ENCODE peak calls at places on chromosomes 4 and X, in ten cellular contexts. J is coronary artery; N is IMR-90; V is mesenchymal stem cell; R is uterus; X is CD8-positive, alpha-beta memory T cell; E is right atrium auricular region; H is Karpas-422; M is Panc1; P is Peyer's patch. C is an unnamed sample.
A peak's percentile ranks its signal among the peaks of the same experiment; 100 is the strongest.

GRCh38 chr4:43411226-43411625 is 518.7 kb downstream of the GRXCR1 start:
- DNase-seq in J (no peak), N (peak; percentile 81), V (peak; percentile 12), R (no peak), X (no peak), E (no peak), H (no peak), M (no peak), P (no peak), C (no peak)

GRCh38 chrX:70434352-70434866 is 10.2 kb upstream of the DLG3 start:
- DNase-seq in J (peak; percentile 89), N (peak; percentile 71), V (peak; percentile 82), R (peak; percentile 88), X (no peak), E (peak; percentile 85), H (peak; percentile 91), M (peak; percentile 41), P (peak; percentile 91), C (peak; percentile 80)

GRCh38 chrX:69016220-69016941 is 148.9 kb downstream of the PJA1 start:
- DNase-seq in J (peak; percentile 65), N (no peak), V (no peak), R (peak; percentile 50), X (no peak), E (peak; percentile 52), H (no peak), M (no peak), P (no peak), C (no peak)

GRCh38 chr4:149176019-149176418 is 639.6 kb downstream of the IQCM start:
- DNase-seq in J (no peak), N (no peak), V (no peak), R (no peak), X (no peak), E (no peak), H (no peak), M (no peak), P (peak; percentile 47), C (no peak)

GRCh38 chrX:10756365-10756915 is 136.1 kb upstream of the MID1 start:
- DNase-seq in J (no peak), N (peak; percentile 92), V (peak; percentile 82), R (peak; percentile 28), X (no peak), E (no peak), H (no peak), M (no peak), P (no peak), C (no peak)

GRCh38 chrX:97399400-97399799 is 515.7 kb downstream of the RPA4 start:
- DNase-seq in J (no peak), N (peak; percentile 81), V (peak; percentile 75), R (no peak), X (no peak), E (no peak), H (peak; percentile 72), M (no peak), P (no peak), C (no peak)

GRCh38 chr4:58225460-58225859 is 1115.3 kb upstream of the IGFBP7 start:
- DNase-seq in J (no peak), N (no peak), V (no peak), R (no peak), X (no peak), E (no peak), H (no peak), M (no peak), P (no peak), C (no peak)

GRCh38 chr4:69058410-69059059 is 37.7 kb upstream of the UGT2B7 start:
- DNase-seq in J (no peak), N (no peak), V (no peak), R (no peak), X (no peak), E (no peak), H (no peak), M (no peak), P (no peak), C (no peak)

GRCh38 chr4:186778134-186778533 is 54.5 kb upstream of the FAT1 start:
- DNase-seq in J (no peak), N (no peak), V (no peak), R (no peak), X (no peak), E (no peak), H (no peak), M (no peak), P (no peak), C (no peak)

GRCh38 chrX:44400588-44400987 is 57.1 kb upstream of the EFHC2 start:
- DNase-seq in J (no peak), N (peak; percentile 96), V (peak; percentile 60), R (no peak), X (no peak), E (no peak), H (no peak), M (peak; percentile 69), P (no peak), C (no peak)

GRCh38 chrX:134171661-134172587 is 65.1 kb upstream of the CCDC160 start:
- DNase-seq in J (no peak), N (no peak), V (peak; percentile 6), R (no peak), X (peak; percentile 31), E (no peak), H (no peak), M (no peak), P (peak; percentile 37), C (peak; percentile 38)

GRCh38 chr4:44493924-44494323 is 45.3 kb upstream of the KCTD8 start:
- DNase-seq in J (no peak), N (no peak), V (peak; percentile 7), R (no peak), X (no peak), E (no peak), H (peak; percentile 63), M (no peak), P (no peak), C (no peak)

GRCh38 chr4:119536572-119537528 is 91.8 kb downstream of the PDE5A start:
- DNase-seq in J (no peak), N (peak; percentile 82), V (peak; percentile 46), R (no peak), X (no peak), E (no peak), H (no peak), M (no peak), P (no peak), C (no peak)

GRCh38 chr4:184688447-184688846 is 38.9 kb downstream of the PRIMPOL start:
- DNase-seq in J (no peak), N (peak; percentile 95), V (peak; percentile 73), R (no peak), X (no peak), E (no peak), H (no peak), M (peak; percentile 84), P (no peak), C (no peak)

GRCh38 chr4:128358231-128358902 is 70.8 kb upstream of the PGRMC2 start:
- DNase-seq in J (no peak), N (peak; percentile 91), V (peak; percentile 75), R (no peak), X (no peak), E (no peak), H (no peak), M (no peak), P (no peak), C (no peak)

GRCh38 chr4:92100980-92101379 is 202.8 kb upstream of the GRID2 start:
- DNase-seq in J (no peak), N (no peak), V (no peak), R (no peak), X (no peak), E (no peak), H (no peak), M (no peak), P (no peak), C (no peak)

GRCh38 chr4:32958586-32958985 is 2238.4 kb downstream of the PCDH7 start:
- DNase-seq in J (no peak), N (no peak), V (no peak), R (no peak), X (no peak), E (no peak), H (no peak), M (no peak), P (no peak), C (no peak)

DNA sequence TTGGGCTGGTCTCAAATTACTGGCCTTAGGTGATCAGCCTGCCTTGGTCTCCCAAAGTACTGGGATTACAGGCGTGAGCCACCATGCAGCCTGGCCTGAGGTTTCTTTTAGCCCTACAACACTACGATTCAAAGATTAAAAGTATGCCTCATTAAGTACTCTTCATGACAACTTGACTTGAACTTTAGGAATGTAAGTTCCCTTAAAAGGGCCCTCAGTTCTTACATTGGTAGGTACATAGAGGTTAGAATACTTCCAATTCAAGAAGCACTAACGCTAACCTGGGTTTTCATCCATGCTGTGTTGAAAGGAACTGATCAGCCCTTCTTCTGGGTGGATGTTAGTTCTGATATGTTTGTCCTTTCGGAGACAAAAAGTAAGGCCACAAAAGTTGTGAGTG is 15.1 kb downstream of the CBR4 start:
- DNase-seq in J (no peak), N (no peak), V (no peak), R (no peak), X (no peak), E (no peak), H (no peak), M (no peak), P (no peak), C (no peak)
- H3K27ac ChIP-seq in J (no peak overlapping the region), N (no peak overlapping the region), V (no peak overlapping the region), R (peak overlapping the region; percentile 30), X (no peak overlapping the region), E (no peak overlapping the region), H (no peak overlapping the region), M (no peak overlapping the region), P (no peak overlapping the region), C (no peak overlapping the region)

GRCh38 chr4:121140712-121141111 is 23.4 kb downstream of the TNIP3 start:
- DNase-seq in J (no peak), N (peak; percentile 57), V (peak; percentile 50), R (no peak), X (no peak), E (no peak), H (no peak), M (no peak), P (no peak), C (no peak)
- H3K27ac ChIP-seq in J (no peak overlapping the region), N (no peak overlapping the region), V (no peak overlapping the region), R (no peak overlapping the region), X (no peak overlapping the region), E (no peak overlapping the region), H (no peak overlapping the region), M (no peak overlapping the region), P (no peak overlapping the region), C (no peak overlapping the region)

DNA sequence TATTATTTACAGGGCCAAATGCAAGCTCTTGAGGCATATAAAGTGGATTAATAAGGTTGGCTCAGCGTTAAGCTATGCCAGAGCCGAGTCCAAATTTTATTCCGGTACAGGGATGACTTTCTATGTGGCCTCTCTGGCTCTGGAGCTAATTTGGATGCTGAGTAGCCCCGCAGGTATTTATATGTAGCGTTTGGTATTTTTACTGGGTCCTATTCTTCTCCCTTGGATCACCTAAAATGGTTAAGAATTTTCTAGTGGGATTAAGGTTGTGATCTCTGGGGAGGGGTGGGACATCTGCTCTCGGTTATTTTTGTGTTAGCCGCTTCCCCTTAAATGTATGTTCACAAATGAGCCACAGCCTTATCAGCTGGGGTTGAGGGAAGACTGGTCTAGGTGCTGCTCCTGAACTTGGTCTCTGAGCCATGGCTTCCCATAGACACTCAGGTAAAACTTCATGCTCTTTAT is 49.4 kb downstream of the FHL1 start:
- DNase-seq in J (no peak), N (no peak), V (no peak), R (no peak), X (no peak), E (no peak), H (no peak), M (no peak), P (no peak), C (no peak)
- H3K27ac ChIP-seq in J (peak overlapping the region; percentile 85), N (no peak overlapping the region), V (no peak overlapping the region), R (peak overlapping the region; percentile 87), X (no peak overlapping the region), E (peak overlapping the region; percentile 58), H (no peak overlapping the region), M (no peak overlapping the region), P (peak overlapping the region; percentile 45), C (no peak overlapping the region)

GRCh38 chr4:52861879-52862604 is at the start of gene RASL11B:
- DNase-seq in J (peak; percentile 85), N (peak; percentile 52), V (peak; percentile 74), R (peak; percentile 76), X (peak; percentile 83), E (peak; percentile 87), H (no peak), M (no peak), P (peak; percentile 90), C (peak; percentile 75)
- H3K27ac ChIP-seq in J (peak within 1 kb of the TSS; percentile 94), N (peak within 1 kb of the TSS; percentile 55), V (no peak within 1 kb of the TSS), R (peak within 1 kb of the TSS; percentile 40), X (no peak within 1 kb of the TSS), E (peak within 1 kb of the TSS; percentile 84), H (no peak within 1 kb of the TSS), M (no peak within 1 kb of the TSS), P (peak within 1 kb of the TSS; percentile 25), C (peak within 1 kb of the TSS; percentile 84)

C was measured in caudate nucleus.